ENCODE peak calls at places on chromosomes 2 and 18, in four cellular contexts. J, D, V and R are unnamed samples.

GRCh38 chr18:499351-500229 is 911 bp downstream of the COLEC12 start:
- DNase-seq in J (peak; percentile 52), D (peak; percentile 94), V (no peak), R (no peak)

GRCh38 chr2:193895226-193895625 is 1700.5 kb upstream of the TMEFF2 start:
- DNase-seq in J (no peak), D (no peak), V (no peak), R (no peak)

GRCh38 chr18:54004828-54005227 is 219.6 kb downstream of the MBD2 start:
- DNase-seq in J (peak; percentile 28), D (peak; percentile 19), V (no peak), R (peak; percentile 41)

GRCh38 chr2:51650769-51651168 is 618.8 kb upstream of the NRXN1 start:
- DNase-seq in J (no peak), D (no peak), V (no peak), R (no peak)

GRCh38 chr18:2917255-2918047 is 70.6 kb downstream of the EMILIN2 start:
- DNase-seq in J (no peak), D (no peak), V (no peak), R (peak; percentile 46)

GRCh38 chr2:108271691-108272253 is 16.9 kb upstream of the SULT1C2 start:
- DNase-seq in J (peak; percentile 86), D (peak; percentile 48), V (no peak), R (no peak)

GRCh38 chr2:220509921-220510320 is 882.5 kb downstream of the SLC4A3 start:
- DNase-seq in J (peak; percentile 13), D (no peak), V (no peak), R (no peak)

GRCh38 chr2:170221317-170222288 is 43.7 kb downstream of the MYO3B start:
- DNase-seq in J (peak; percentile 23), D (peak; percentile 52), V (no peak), R (no peak)

GRCh38 chr18:48375150-48375790 is 33.9 kb downstream of the ZBTB7C start:
- DNase-seq in J (no peak), D (no peak), V (no peak), R (no peak)

GRCh38 chr2:86042256-86043168 is 63.2 kb downstream of the POLR1A start:
- DNase-seq in J (no peak), D (no peak), V (no peak), R (no peak)

GRCh38 chr2:46796843-46797625 is 118.6 kb downstream of the MCFD2 start:
- DNase-seq in J (no peak), D (no peak), V (no peak), R (no peak)

GRCh38 chr18:9852266-9853081 is 33.3 kb upstream of the TXNDC2 start:
- DNase-seq in J (no peak), D (no peak), V (no peak), R (no peak)

GRCh38 chr2:134412639-134412999 is 158.7 kb downstream of the MGAT5 start:
- DNase-seq in J (no peak), D (no peak), V (no peak), R (no peak)

GRCh38 chr2:225452677-225453076 is 53.2 kb downstream of the NYAP2 start:
- DNase-seq in J (no peak), D (peak; percentile 69), V (no peak), R (no peak)

GRCh38 chr2:239723486-239724193 is 301.5 kb downstream of the NDUFA10 start:
- DNase-seq in J (no peak), D (no peak), V (no peak), R (no peak)

GRCh38 chr2:239725551-239725890 is 299.6 kb downstream of the NDUFA10 start:
- DNase-seq in J (no peak), D (no peak), V (no peak), R (no peak)

GRCh38 chr2:239724194-239724849 is 300.8 kb downstream of the NDUFA10 start:
- DNase-seq in J (no peak), D (no peak), V (no peak), R (no peak)

GRCh38 chr2:239726091-239726591 is 299.0 kb downstream of the NDUFA10 start:
- DNase-seq in J (no peak), D (no peak), V (no peak), R (no peak)

GRCh38 chr2:239724851-239725550 is 300.1 kb downstream of the NDUFA10 start:
- DNase-seq in J (no peak), D (no peak), V (no peak), R (no peak)
- H3K9me3 ChIP-seq in J (no peaks in the 10 kb centered on the region), D (peaks cover 2% of the 10 kb centered on the region), V (no peaks in the 10 kb centered on the region), R (no peaks in the 10 kb centered on the region)

DNA sequence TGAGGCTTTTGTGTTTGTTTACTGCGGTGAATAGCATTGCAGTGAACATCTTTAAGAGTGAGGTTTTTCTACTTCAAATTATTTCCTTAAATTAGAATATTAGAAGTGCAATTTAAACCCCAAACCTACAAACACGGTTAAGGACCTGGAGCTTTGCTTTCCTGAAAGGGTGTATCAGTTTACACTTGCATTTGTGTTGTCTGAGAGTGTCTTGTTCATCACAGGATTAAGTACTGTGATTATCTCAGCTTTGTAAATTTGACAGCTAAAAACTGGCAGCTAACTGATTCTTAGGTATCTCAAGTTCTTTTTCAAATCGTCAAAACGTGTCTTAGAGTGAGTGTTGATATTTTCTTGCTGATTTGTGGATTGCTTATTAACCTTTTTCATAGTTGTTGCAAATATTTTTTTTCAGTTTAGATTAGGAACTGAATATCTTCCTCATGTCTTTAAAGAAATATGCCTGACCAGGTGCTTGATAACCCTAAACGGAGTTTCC is 41.8 kb downstream of the LRRFIP1 start:
- DNase-seq in J (no peak), D (no peak), V (no peak), R (no peak)
- H3K4me3 ChIP-seq in J (no peak overlapping the region), D (peak overlapping the region; percentile 4), V (no peak overlapping the region), R (no peak overlapping the region)

DNA sequence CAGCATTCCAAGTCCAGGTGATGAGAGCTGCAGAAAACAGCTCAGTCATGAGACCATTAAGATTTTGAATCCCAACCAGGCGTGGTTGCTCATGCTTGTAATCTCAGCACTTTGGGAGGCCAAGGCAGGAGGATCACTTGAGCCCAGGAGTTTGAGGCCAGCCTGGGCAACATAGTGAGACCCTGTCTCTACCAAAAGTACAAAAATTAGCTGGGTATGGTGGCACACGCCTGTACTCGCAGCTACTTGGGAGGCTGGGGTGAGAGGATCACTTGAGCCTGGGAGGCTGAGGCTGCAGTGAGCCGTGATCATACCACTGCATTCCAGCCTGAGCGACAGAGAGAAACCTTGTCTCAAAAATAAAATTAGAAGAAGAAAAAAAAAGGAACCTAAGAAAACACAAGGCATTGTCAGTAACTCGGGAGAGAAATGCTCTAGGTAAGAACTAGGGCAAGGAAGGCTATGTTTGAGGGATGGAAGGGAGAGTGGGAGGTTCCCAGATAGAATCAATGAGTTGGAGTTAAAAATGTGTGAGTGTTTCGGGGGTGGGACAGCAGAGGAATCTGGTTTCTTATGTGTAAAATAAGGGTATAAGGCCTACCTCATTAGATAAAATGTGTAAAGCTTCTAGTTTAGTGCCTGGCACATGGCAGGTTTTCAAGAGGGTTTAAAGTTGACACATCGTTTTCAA is 23.3 kb upstream of the MTA3 start:
- DNase-seq in J (no peak), D (no peak), V (no peak), R (no peak)
- H3K9ac ChIP-seq in J (no peak overlapping the region), D (no peak overlapping the region), V (no peak overlapping the region), R (no peak overlapping the region)

GRCh38 chr2:230525682-230526081 is 109.7 kb downstream of the SP100 start:
- DNase-seq in J (no peak), D (no peak), V (no peak), R (no peak)
- H3K9me3 ChIP-seq in J (peaks cover 22% of the 10 kb centered on the region), D (no peaks in the 10 kb centered on the region), V (peaks cover 22% of the 10 kb centered on the region), R (peaks cover 6% of the 10 kb centered on the region)

GRCh38 chr2:157076526-157077161 is 180.9 kb upstream of the GALNT5 start:
- DNase-seq in J (no peak), D (no peak), V (peak; percentile 5), R (no peak)

GRCh38 chr2:157077753-157078152 is 179.8 kb upstream of the GALNT5 start:
- DNase-seq in J (no peak), D (no peak), V (no peak), R (no peak)

DNA sequence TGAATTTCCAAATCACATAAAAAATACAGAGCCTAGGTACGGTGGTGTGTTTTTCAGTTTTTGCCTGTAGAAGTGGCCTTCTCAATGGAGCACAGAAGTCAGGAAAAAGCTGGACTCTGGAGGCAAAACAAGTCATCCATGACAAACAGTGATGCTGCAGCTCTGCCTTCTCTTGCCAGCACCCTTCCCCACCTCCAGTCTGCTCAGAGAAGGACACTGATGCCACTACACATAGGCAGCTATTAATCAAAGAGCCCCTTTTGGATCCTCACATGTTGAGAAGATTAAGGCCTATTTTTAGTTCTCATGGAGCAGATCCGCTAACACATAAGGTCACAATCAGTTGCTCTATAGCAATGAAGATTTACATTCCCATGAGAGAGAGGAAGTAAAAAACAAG is 181.6 kb upstream of the GALNT5 start:
- DNase-seq in J (no peak), D (no peak), V (no peak), R (no peak)
- H3K4me3 ChIP-seq in J (no peak overlapping the region), D (no peak overlapping the region), V (no peak overlapping the region), R (no peak overlapping the region)